ENCODE peak calls at places on chromosomes 2 and 18, in four cellular contexts. One of them, this sample, is unnamed.

GRCh38 chr2:70084973-70085710 is 2.1 kb upstream of the PCBP1 start:
- DNase-seq in WERI-Rb-1: peak; percentile 85
- DNase-seq in stomach: peak; percentile 68
- DNase-seq in occipital lobe: peak; percentile 20
- DNase-seq in this sample: no peak

GRCh38 chr2:172782506-172783090 is 47.0 kb downstream of the RAPGEF4 start:
- DNase-seq in WERI-Rb-1: no peak
- DNase-seq in stomach: no peak
- DNase-seq in occipital lobe: no peak
- DNase-seq in this sample: no peak

GRCh38 chr2:6352906-6353515 is 512.7 kb downstream of the CMPK2 start:
- DNase-seq in WERI-Rb-1: peak; percentile 92
- DNase-seq in stomach: peak; percentile 71
- DNase-seq in occipital lobe: peak; percentile 2
- DNase-seq in this sample: peak; percentile 69

GRCh38 chr18:44246001-44246400 is 434.7 kb upstream of the SETBP1 start:
- DNase-seq in WERI-Rb-1: no peak
- DNase-seq in stomach: no peak
- DNase-seq in occipital lobe: no peak
- DNase-seq in this sample: no peak

GRCh38 chr2:38148501-38148900 is 72.5 kb upstream of the CYP1B1 start:
- DNase-seq in WERI-Rb-1: no peak
- DNase-seq in stomach: peak; percentile 44
- DNase-seq in occipital lobe: no peak
- DNase-seq in this sample: no peak

GRCh38 chr2:191635333-191636234 is 42.4 kb upstream of the NABP1 start:
- DNase-seq in WERI-Rb-1: no peak
- DNase-seq in stomach: no peak
- DNase-seq in occipital lobe: no peak
- DNase-seq in this sample: no peak

GRCh38 chr2:133591164-133591563 is 22.9 kb upstream of the NCKAP5 start:
- DNase-seq in WERI-Rb-1: no peak
- DNase-seq in stomach: peak; percentile 42
- DNase-seq in occipital lobe: peak; percentile 49
- DNase-seq in this sample: no peak

GRCh38 chr18:36635414-36636096 is 193.2 kb downstream of the TPGS2 start:
- DNase-seq in WERI-Rb-1: no peak
- DNase-seq in stomach: no peak
- DNase-seq in occipital lobe: no peak
- DNase-seq in this sample: no peak

GRCh38 chr2:218125626-218126080 is at the start of gene CXCR2:
- DNase-seq in WERI-Rb-1: no peak
- DNase-seq in stomach: no peak
- DNase-seq in occipital lobe: no peak
- DNase-seq in this sample: no peak